ENCODE peak calls at places on chromosomes 4 and X, in five cellular contexts. One of them, this sample, is unnamed.
A peak's percentile ranks its signal among the peaks of the same experiment; 100 is the strongest.

GRCh38 chr4:110840221-110840654 is 217.4 kb upstream of the PITX2 start:
- DNase-seq in CD8-positive, alpha-beta T cell: no peak
- DNase-seq in breast epithelium: no peak
- DNase-seq in GM20000: no peak
- DNase-seq in Peyer's patch: no peak
- DNase-seq in this sample: no peak

GRCh38 chr4:27003602-27004238 is 143.1 kb downstream of the STIM2 start:
- DNase-seq in CD8-positive, alpha-beta T cell: no peak
- DNase-seq in Peyer's patch: no peak
- DNase-seq in breast epithelium: no peak
- DNase-seq in GM20000: no peak
- DNase-seq in this sample: no peak

GRCh38 chrX:102345916-102346315 is 93.9 kb downstream of the NXF2B start:
- DNase-seq in Peyer's patch: peak; percentile 89
- DNase-seq in GM20000: peak; percentile 26
- DNase-seq in CD8-positive, alpha-beta T cell: peak; percentile 11
- DNase-seq in breast epithelium: peak; percentile 21
- DNase-seq in this sample: peak; percentile 21

GRCh38 chrX:154043003-154043402 is 23.3 kb upstream of the IRAK1 start:
- DNase-seq in Peyer's patch: no peak
- DNase-seq in CD8-positive, alpha-beta T cell: no peak
- DNase-seq in GM20000: no peak
- DNase-seq in breast epithelium: no peak
- DNase-seq in this sample: no peak

GRCh38 chr4:2406406-2406805 is 12.0 kb downstream of the ZFYVE28 start:
- DNase-seq in GM20000: no peak
- DNase-seq in breast epithelium: no peak
- DNase-seq in Peyer's patch: no peak
- DNase-seq in CD8-positive, alpha-beta T cell: no peak
- DNase-seq in this sample: no peak

GRCh38 chr4:87896020-87896621 is 63.4 kb downstream of the MEPE start:
- DNase-seq in GM20000: no peak
- DNase-seq in CD8-positive, alpha-beta T cell: no peak
- DNase-seq in breast epithelium: no peak
- DNase-seq in Peyer's patch: no peak
- DNase-seq in this sample: no peak

GRCh38 chr4:78561677-78562076 is 10.1 kb downstream of the ANXA3 start:
- DNase-seq in CD8-positive, alpha-beta T cell: no peak
- DNase-seq in breast epithelium: no peak
- DNase-seq in GM20000: no peak
- DNase-seq in Peyer's patch: no peak
- DNase-seq in this sample: no peak

GRCh38 chr4:175671491-175671934 is 140.6 kb downstream of the GPM6A start:
- DNase-seq in Peyer's patch: no peak
- DNase-seq in CD8-positive, alpha-beta T cell: no peak
- DNase-seq in GM20000: no peak
- DNase-seq in breast epithelium: no peak
- DNase-seq in this sample: peak; percentile 10

GRCh38 chr4:158250321-158250720 is 40.0 kb downstream of the TMEM144 start:
- DNase-seq in Peyer's patch: peak; percentile 44
- DNase-seq in breast epithelium: no peak
- DNase-seq in GM20000: no peak
- DNase-seq in CD8-positive, alpha-beta T cell: no peak
- DNase-seq in this sample: no peak

GRCh38 chrX:131828482-131828881 is 194.6 kb upstream of the STK26 start:
- DNase-seq in Peyer's patch: no peak
- DNase-seq in breast epithelium: no peak
- DNase-seq in GM20000: no peak
- DNase-seq in CD8-positive, alpha-beta T cell: no peak
- DNase-seq in this sample: no peak

GRCh38 chr4:75555294-75556164 is at the start of gene ODAPH:
- DNase-seq in CD8-positive, alpha-beta T cell: no peak
- DNase-seq in GM20000: peak; percentile 53
- DNase-seq in breast epithelium: no peak
- DNase-seq in Peyer's patch: peak; percentile 74
- DNase-seq in this sample: peak; percentile 61

GRCh38 chr4:19655666-19656065 is 596.0 kb upstream of the SLIT2 start:
- DNase-seq in breast epithelium: no peak
- DNase-seq in GM20000: no peak
- DNase-seq in Peyer's patch: no peak
- DNase-seq in CD8-positive, alpha-beta T cell: no peak
- DNase-seq in this sample: no peak

GRCh38 chrX:73206366-73206765 is 8.3 kb downstream of the NAP1L2 start:
- DNase-seq in CD8-positive, alpha-beta T cell: no peak
- DNase-seq in breast epithelium: no peak
- DNase-seq in Peyer's patch: no peak
- DNase-seq in GM20000: no peak
- DNase-seq in this sample: no peak

GRCh38 chr4:17780461-17781071 is 855 bp downstream of the FAM184B start:
- DNase-seq in GM20000: no peak
- DNase-seq in Peyer's patch: no peak
- DNase-seq in CD8-positive, alpha-beta T cell: no peak
- DNase-seq in breast epithelium: no peak
- DNase-seq in this sample: no peak

GRCh38 chr4:144507309-144508101 is 138.5 kb upstream of the HHIP start:
- DNase-seq in breast epithelium: no peak
- DNase-seq in CD8-positive, alpha-beta T cell: no peak
- DNase-seq in Peyer's patch: no peak
- DNase-seq in GM20000: no peak
- DNase-seq in this sample: no peak

GRCh38 chr4:114015444-114015899 is 36.0 kb upstream of the ARSJ start:
- DNase-seq in GM20000: no peak
- DNase-seq in Peyer's patch: no peak
- DNase-seq in CD8-positive, alpha-beta T cell: no peak
- DNase-seq in breast epithelium: no peak
- DNase-seq in this sample: no peak

GRCh38 chrX:53071604-53072417 is 10.4 kb upstream of the TSPYL2 start:
- DNase-seq in CD8-positive, alpha-beta T cell: no peak
- DNase-seq in breast epithelium: peak; percentile 76
- DNase-seq in GM20000: peak; percentile 68
- DNase-seq in Peyer's patch: peak; percentile 92
- DNase-seq in this sample: peak; percentile 73

GRCh38 chrX:107324493-107325310 is 118.3 kb downstream of the DNAAF6 start:
- DNase-seq in CD8-positive, alpha-beta T cell: no peak
- DNase-seq in breast epithelium: no peak
- DNase-seq in Peyer's patch: no peak
- DNase-seq in GM20000: no peak
- DNase-seq in this sample: no peak

GRCh38 chr4:146308951-146309350 is 94.6 kb downstream of the REELD1 start:
- DNase-seq in CD8-positive, alpha-beta T cell: no peak
- DNase-seq in GM20000: no peak
- DNase-seq in Peyer's patch: no peak
- DNase-seq in breast epithelium: no peak
- DNase-seq in this sample: no peak

GRCh38 chr4:145298885-145299284 is 118.5 kb upstream of the OTUD4 start:
- DNase-seq in GM20000: no peak
- DNase-seq in CD8-positive, alpha-beta T cell: no peak
- DNase-seq in Peyer's patch: no peak
- DNase-seq in breast epithelium: no peak
- DNase-seq in this sample: no peak

GRCh38 chrX:68114573-68115199 is 318.6 kb downstream of the OPHN1 start:
- DNase-seq in CD8-positive, alpha-beta T cell: no peak
- DNase-seq in GM20000: no peak
- DNase-seq in breast epithelium: no peak
- DNase-seq in Peyer's patch: peak; percentile 45
- DNase-seq in this sample: no peak

GRCh38 chrX:68113837-68114572 is 319.3 kb downstream of the OPHN1 start:
- DNase-seq in breast epithelium: no peak
- DNase-seq in CD8-positive, alpha-beta T cell: no peak
- DNase-seq in Peyer's patch: no peak
- DNase-seq in GM20000: no peak
- DNase-seq in this sample: no peak

GRCh38 chrX:68109162-68109561 is 324.1 kb downstream of the OPHN1 start:
- DNase-seq in CD8-positive, alpha-beta T cell: no peak
- DNase-seq in GM20000: no peak
- DNase-seq in breast epithelium: no peak
- DNase-seq in Peyer's patch: no peak
- DNase-seq in this sample: no peak

DNA sequence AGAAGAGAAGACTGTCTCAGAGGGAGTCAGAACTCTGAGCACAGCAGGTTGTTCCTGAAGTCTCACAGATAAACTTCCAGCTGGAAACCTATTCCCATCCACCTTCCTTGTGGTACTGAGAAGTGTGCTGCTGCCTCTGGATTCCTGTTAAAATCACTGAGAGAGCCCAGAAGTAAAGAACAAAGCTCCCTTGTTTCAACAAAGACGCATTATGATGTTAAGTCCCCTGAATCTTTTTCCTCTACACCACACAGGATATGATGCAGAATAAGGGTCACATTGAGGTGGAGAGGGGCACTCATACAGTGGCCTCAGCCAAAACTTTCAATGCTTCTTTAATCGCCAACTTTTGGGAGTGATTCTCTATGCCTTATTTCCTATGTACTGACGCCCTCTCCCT is 321.0 kb downstream of the OPHN1 start:
- DNase-seq in Peyer's patch: no peak
- DNase-seq in breast epithelium: no peak
- DNase-seq in GM20000: no peak
- DNase-seq in CD8-positive, alpha-beta T cell: no peak
- DNase-seq in this sample: no peak
- TF ChIP-seq CTCF in Peyer's patch: no peak
- TF ChIP-seq CTCF in breast epithelium: no peak
- TF ChIP-seq CTCF in GM20000: no peak
- TF ChIP-seq CTCF in CD8-positive, alpha-beta T cell: no peak
- TF ChIP-seq CTCF in this sample: no peak

DNA sequence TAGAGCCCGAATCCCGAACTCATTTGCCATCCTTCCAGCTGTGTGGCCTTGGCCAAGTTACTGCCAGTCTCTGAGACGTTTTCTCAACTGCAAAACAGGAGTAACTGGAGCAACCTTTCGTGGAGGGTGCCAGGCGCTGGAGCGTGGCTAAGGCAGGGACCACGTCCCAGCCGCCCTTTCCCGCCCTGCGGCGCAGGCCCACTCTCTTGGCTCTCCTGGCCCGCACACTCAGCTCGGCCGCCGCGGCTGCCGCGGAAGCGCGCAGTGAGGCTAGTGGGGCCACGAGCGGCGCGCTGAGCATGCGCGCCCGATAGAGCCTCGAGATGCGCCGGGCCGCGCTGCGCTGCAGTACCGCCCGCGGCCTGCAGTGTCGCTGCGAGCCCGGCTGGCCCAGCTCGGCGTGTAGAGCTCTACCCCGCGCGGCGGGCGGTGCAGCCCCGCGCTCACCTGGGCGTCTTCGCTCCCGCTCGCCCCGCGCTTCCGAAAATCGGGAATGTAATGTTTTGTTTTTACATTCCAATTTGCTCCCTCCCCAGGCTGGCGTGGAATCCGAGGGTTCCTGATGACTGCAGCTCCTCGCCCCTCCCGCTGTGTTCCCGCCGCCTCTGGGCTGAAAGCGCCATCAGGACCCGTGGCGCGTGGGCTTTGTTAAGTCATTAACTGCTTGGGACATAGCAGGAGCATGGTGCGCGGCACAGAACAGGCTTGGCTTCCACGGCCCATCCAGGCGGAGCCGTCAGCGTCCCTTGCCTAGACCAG is 4.0 kb upstream of the ZNF518B start:
- DNase-seq in CD8-positive, alpha-beta T cell: peak; percentile 53
- DNase-seq in GM20000: peak; percentile 93
- DNase-seq in breast epithelium: no peak
- DNase-seq in Peyer's patch: peak; percentile 81
- DNase-seq in this sample: peak; percentile 91
- TF ChIP-seq CTCF in CD8-positive, alpha-beta T cell: peak; percentile 99
- TF ChIP-seq CTCF in GM20000: peak; percentile 93
- TF ChIP-seq CTCF in breast epithelium: peak; percentile 57
- TF ChIP-seq CTCF in Peyer's patch: peak; percentile 93
- TF ChIP-seq CTCF in this sample: peak; percentile 95

GRCh38 chr4:56186808-56187523 is 200.3 kb downstream of the AASDH start:
- DNase-seq in GM20000: no peak
- DNase-seq in Peyer's patch: no peak
- DNase-seq in breast epithelium: no peak
- DNase-seq in CD8-positive, alpha-beta T cell: no peak
- DNase-seq in this sample: no peak

GRCh38 chr4:56183344-56183959 is 203.8 kb downstream of the AASDH start:
- DNase-seq in CD8-positive, alpha-beta T cell: no peak
- DNase-seq in Peyer's patch: peak; percentile 49
- DNase-seq in GM20000: no peak
- DNase-seq in breast epithelium: no peak
- DNase-seq in this sample: peak; percentile 13

GRCh38 chr4:56184214-56184613 is 203.1 kb downstream of the AASDH start:
- DNase-seq in GM20000: no peak
- DNase-seq in CD8-positive, alpha-beta T cell: no peak
- DNase-seq in breast epithelium: no peak
- DNase-seq in Peyer's patch: no peak
- DNase-seq in this sample: no peak

GRCh38 chr4:56181140-56181950 is 205.9 kb downstream of the AASDH start:
- DNase-seq in Peyer's patch: no peak
- DNase-seq in CD8-positive, alpha-beta T cell: no peak
- DNase-seq in GM20000: no peak
- DNase-seq in breast epithelium: no peak
- DNase-seq in this sample: no peak

DNA sequence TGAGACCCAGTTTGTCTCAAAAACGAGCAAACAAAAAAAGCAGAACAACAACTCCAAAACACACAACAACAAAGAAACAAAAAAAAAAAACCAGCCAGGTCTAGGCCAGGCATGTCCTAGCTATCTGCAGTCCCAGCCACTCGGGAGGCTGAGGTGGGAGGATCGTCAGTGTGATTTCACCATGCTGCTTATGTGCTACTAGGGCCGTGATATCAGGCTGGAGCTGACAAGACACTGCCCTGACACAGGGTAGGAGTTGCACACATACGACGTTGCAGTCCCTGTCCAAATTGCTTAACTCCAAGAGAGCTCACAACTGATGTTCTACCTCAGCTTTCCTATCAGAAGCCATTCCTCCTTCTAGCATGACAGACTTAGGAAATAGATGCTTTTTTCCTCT is 204.9 kb downstream of the AASDH start:
- DNase-seq in Peyer's patch: no peak
- DNase-seq in CD8-positive, alpha-beta T cell: no peak
- DNase-seq in GM20000: no peak
- DNase-seq in breast epithelium: no peak
- DNase-seq in this sample: no peak
- TF ChIP-seq CTCF in Peyer's patch: no peak
- TF ChIP-seq CTCF in CD8-positive, alpha-beta T cell: no peak
- TF ChIP-seq CTCF in GM20000: no peak
- TF ChIP-seq CTCF in breast epithelium: no peak
- TF ChIP-seq CTCF in this sample: no peak

GRCh38 chr4:4575284-4576211 is 33.7 kb upstream of the STX18 start:
- DNase-seq in CD8-positive, alpha-beta T cell: peak; percentile 18
- DNase-seq in Peyer's patch: peak; percentile 75
- DNase-seq in GM20000: peak; percentile 73
- DNase-seq in breast epithelium: no peak
- DNase-seq in this sample: peak; percentile 79
- TF ChIP-seq CTCF in CD8-positive, alpha-beta T cell: peak; percentile 30
- TF ChIP-seq CTCF in Peyer's patch: peak; percentile 76
- TF ChIP-seq CTCF in GM20000: peak; percentile 40
- TF ChIP-seq CTCF in breast epithelium: peak; percentile 51
- TF ChIP-seq CTCF in this sample: peak; percentile 26

DNA sequence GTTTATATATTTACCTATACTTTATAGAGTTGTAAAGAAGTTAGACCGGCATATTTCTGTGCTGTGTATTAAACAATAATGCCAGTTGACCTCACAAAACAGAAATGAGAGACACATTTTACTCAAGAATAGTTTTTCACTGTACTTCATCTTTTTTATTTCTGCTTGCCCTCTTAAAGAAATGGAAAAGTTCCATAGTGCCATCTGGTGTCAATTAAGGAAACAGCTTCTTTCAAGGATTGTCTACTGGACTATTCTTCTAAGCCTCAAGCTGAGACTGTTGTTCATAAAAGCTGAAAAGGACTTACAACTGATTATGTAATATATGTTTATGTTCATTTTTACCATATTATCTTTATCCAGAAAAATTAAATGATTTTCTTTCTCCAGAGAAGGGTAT is 1523.8 kb downstream of the ARAP2 start:
- DNase-seq in CD8-positive, alpha-beta T cell: no peak
- DNase-seq in Peyer's patch: no peak
- DNase-seq in breast epithelium: no peak
- DNase-seq in GM20000: peak; percentile 3
- DNase-seq in this sample: no peak
- TF ChIP-seq CTCF in CD8-positive, alpha-beta T cell: no peak
- TF ChIP-seq CTCF in Peyer's patch: no peak
- TF ChIP-seq CTCF in breast epithelium: peak; percentile 42
- TF ChIP-seq CTCF in GM20000: peak; percentile 23
- TF ChIP-seq CTCF in this sample: peak; percentile 46

This sample was measured in GM10248.